ENCODE peak calls at places on chromosomes 3 and 15, in four cellular contexts. R, S, N and A are unnamed samples.

GRCh38 chr15:83164409-83165404 is 42.9 kb downstream of the HDGFL3 start:
- DNase-seq in R (no peak), S (no peak), N (no peak), A (no peak)

GRCh38 chr15:80659375-80659774 is 35.7 kb upstream of the ABHD17C start:
- DNase-seq in R (no peak), S (no peak), N (no peak), A (no peak)

GRCh38 chr3:32414527-32415202 is 23.0 kb downstream of the CMTM7 start:
- DNase-seq in R (no peak), S (no peak), N (no peak), A (no peak)

GRCh38 chr3:17179381-17180205 is 294.8 kb downstream of the PLCL2 start:
- DNase-seq in R (peak), S (no peak), N (no peak), A (peak)

GRCh38 chr3:33645060-33645841 is 72.8 kb downstream of the CLASP2 start:
- DNase-seq in R (peak), S (no peak), N (no peak), A (peak)

GRCh38 chr3:45145681-45146614 is at the start of gene CDCP1:
- DNase-seq in R (no peak), S (peak), N (no peak), A (no peak)

GRCh38 chr15:50190166-50190570 is 8.2 kb downstream of the SLC27A2 start:
- DNase-seq in R (no peak), S (no peak), N (no peak), A (no peak)

GRCh38 chr15:70154440-70155347 is 57.0 kb upstream of the TLE3 start:
- DNase-seq in R (peak), S (no peak), N (peak), A (peak)

GRCh38 chr3:133675631-133676335 is 14.0 kb upstream of the TOPBP1 start:
- DNase-seq in R (no peak), S (no peak), N (no peak), A (no peak)

GRCh38 chr3:137293086-137293485 is 335.3 kb downstream of the IL20RB start:
- DNase-seq in R (no peak), S (no peak), N (no peak), A (peak)